ENCODE peak calls at places on chromosomes 7 and 10, in six cellular contexts. One of them, this sample, is unnamed.

GRCh38 chr10:62755662-62756653 is 48.6 kb upstream of the ADO start:
- DNase-seq in cerebellum: no peak
- DNase-seq in effector memory CD4-positive, alpha-beta T cell: no peak
- DNase-seq in SW 1271: no peak
- DNase-seq in left colon: no peak
- DNase-seq in CD8-positive, alpha-beta T cell: no peak
- DNase-seq in this sample: no peak

GRCh38 chr10:34681933-34682332 is 133.2 kb downstream of the PARD3 start:
- DNase-seq in left colon: no peak
- DNase-seq in cerebellum: no peak
- DNase-seq in CD8-positive, alpha-beta T cell: no peak
- DNase-seq in SW 1271: no peak
- DNase-seq in effector memory CD4-positive, alpha-beta T cell: no peak
- DNase-seq in this sample: no peak

GRCh38 chr10:99870051-99870730 is 87.8 kb downstream of the ABCC2 start:
- DNase-seq in CD8-positive, alpha-beta T cell: no peak
- DNase-seq in effector memory CD4-positive, alpha-beta T cell: peak; percentile 18
- DNase-seq in SW 1271: no peak
- DNase-seq in cerebellum: no peak
- DNase-seq in left colon: no peak
- DNase-seq in this sample: no peak

GRCh38 chr7:143467724-143468123 is 9.9 kb upstream of the TAS2R41 start:
- DNase-seq in left colon: no peak
- DNase-seq in effector memory CD4-positive, alpha-beta T cell: no peak
- DNase-seq in cerebellum: no peak
- DNase-seq in CD8-positive, alpha-beta T cell: no peak
- DNase-seq in SW 1271: no peak
- DNase-seq in this sample: no peak

GRCh38 chr10:33314788-33315561 is 19.5 kb downstream of the NRP1 start:
- DNase-seq in left colon: no peak
- DNase-seq in SW 1271: no peak
- DNase-seq in effector memory CD4-positive, alpha-beta T cell: no peak
- DNase-seq in cerebellum: no peak
- DNase-seq in CD8-positive, alpha-beta T cell: no peak
- DNase-seq in this sample: no peak

GRCh38 chr7:8291742-8292141 is 29.8 kb upstream of the ICA1 start:
- DNase-seq in CD8-positive, alpha-beta T cell: no peak
- DNase-seq in cerebellum: no peak
- DNase-seq in effector memory CD4-positive, alpha-beta T cell: no peak
- DNase-seq in left colon: no peak
- DNase-seq in SW 1271: no peak
- DNase-seq in this sample: no peak

GRCh38 chr7:99531354-99531765 is 20.6 kb downstream of the FAM200A start:
- DNase-seq in left colon: no peak
- DNase-seq in cerebellum: no peak
- DNase-seq in CD8-positive, alpha-beta T cell: no peak
- DNase-seq in effector memory CD4-positive, alpha-beta T cell: no peak
- DNase-seq in SW 1271: no peak
- DNase-seq in this sample: no peak

GRCh38 chr7:391961-392524 is 102.1 kb downstream of the FOXL3 start:
- DNase-seq in SW 1271: no peak
- DNase-seq in effector memory CD4-positive, alpha-beta T cell: no peak
- DNase-seq in cerebellum: no peak
- DNase-seq in left colon: no peak
- DNase-seq in CD8-positive, alpha-beta T cell: no peak
- DNase-seq in this sample: no peak

GRCh38 chr7:157423348-157423747 is 86.5 kb downstream of the DNAJB6 start:
- DNase-seq in left colon: no peak
- DNase-seq in cerebellum: no peak
- DNase-seq in SW 1271: no peak
- DNase-seq in effector memory CD4-positive, alpha-beta T cell: no peak
- DNase-seq in CD8-positive, alpha-beta T cell: no peak
- DNase-seq in this sample: no peak

GRCh38 chr7:18806177-18806576 is 310.6 kb downstream of the HDAC9 start:
- DNase-seq in effector memory CD4-positive, alpha-beta T cell: no peak
- DNase-seq in SW 1271: no peak
- DNase-seq in CD8-positive, alpha-beta T cell: no peak
- DNase-seq in cerebellum: no peak
- DNase-seq in left colon: no peak
- DNase-seq in this sample: no peak

GRCh38 chr10:100568937-100569336 is 33.2 kb downstream of the HIF1AN start:
- DNase-seq in CD8-positive, alpha-beta T cell: no peak
- DNase-seq in SW 1271: no peak
- DNase-seq in cerebellum: no peak
- DNase-seq in left colon: no peak
- DNase-seq in effector memory CD4-positive, alpha-beta T cell: no peak
- DNase-seq in this sample: no peak

GRCh38 chr7:25858562-25859411 is 293.2 kb upstream of the NFE2L3 start:
- DNase-seq in effector memory CD4-positive, alpha-beta T cell: no peak
- DNase-seq in cerebellum: no peak
- DNase-seq in CD8-positive, alpha-beta T cell: no peak
- DNase-seq in SW 1271: no peak
- DNase-seq in left colon: peak; percentile 51
- DNase-seq in this sample: no peak

GRCh38 chr7:135768990-135769389 is 20.4 kb upstream of the FAM180A start:
- DNase-seq in left colon: no peak
- DNase-seq in cerebellum: no peak
- DNase-seq in SW 1271: no peak
- DNase-seq in CD8-positive, alpha-beta T cell: no peak
- DNase-seq in effector memory CD4-positive, alpha-beta T cell: no peak
- DNase-seq in this sample: no peak

GRCh38 chr10:10499839-10500238 is 517.8 kb upstream of the CELF2 start:
- DNase-seq in left colon: no peak
- DNase-seq in CD8-positive, alpha-beta T cell: no peak
- DNase-seq in effector memory CD4-positive, alpha-beta T cell: no peak
- DNase-seq in cerebellum: no peak
- DNase-seq in SW 1271: no peak
- DNase-seq in this sample: no peak

GRCh38 chr10:88165849-88166271 is 302.4 kb downstream of the PTEN start:
- DNase-seq in left colon: no peak
- DNase-seq in cerebellum: no peak
- DNase-seq in SW 1271: no peak
- DNase-seq in effector memory CD4-positive, alpha-beta T cell: no peak
- DNase-seq in CD8-positive, alpha-beta T cell: no peak
- DNase-seq in this sample: no peak

GRCh38 chr10:89393898-89394297 is 1.5 kb downstream of the IFIT1 start:
- DNase-seq in left colon: no peak
- DNase-seq in CD8-positive, alpha-beta T cell: no peak
- DNase-seq in effector memory CD4-positive, alpha-beta T cell: no peak
- DNase-seq in SW 1271: no peak
- DNase-seq in cerebellum: no peak
- DNase-seq in this sample: no peak

GRCh38 chr10:92173996-92174395 is 116.9 kb downstream of the CPEB3 start:
- DNase-seq in effector memory CD4-positive, alpha-beta T cell: no peak
- DNase-seq in cerebellum: peak; percentile 54
- DNase-seq in SW 1271: no peak
- DNase-seq in CD8-positive, alpha-beta T cell: no peak
- DNase-seq in left colon: no peak
- DNase-seq in this sample: no peak

GRCh38 chr7:157405501-157405900 is 68.7 kb downstream of the DNAJB6 start:
- DNase-seq in SW 1271: no peak
- DNase-seq in effector memory CD4-positive, alpha-beta T cell: no peak
- DNase-seq in CD8-positive, alpha-beta T cell: no peak
- DNase-seq in left colon: no peak
- DNase-seq in cerebellum: no peak
- DNase-seq in this sample: no peak

GRCh38 chr7:68785036-68785435 is 813.2 kb upstream of the AUTS2 start:
- DNase-seq in cerebellum: no peak
- DNase-seq in left colon: no peak
- DNase-seq in SW 1271: no peak
- DNase-seq in effector memory CD4-positive, alpha-beta T cell: no peak
- DNase-seq in CD8-positive, alpha-beta T cell: no peak
- DNase-seq in this sample: no peak

GRCh38 chr10:35335718-35336083 is 608 bp upstream of the CCNY start:
- DNase-seq in left colon: no peak
- DNase-seq in cerebellum: no peak
- DNase-seq in effector memory CD4-positive, alpha-beta T cell: no peak
- DNase-seq in SW 1271: no peak
- DNase-seq in CD8-positive, alpha-beta T cell: no peak
- DNase-seq in this sample: peak; percentile 16

GRCh38 chr7:118429141-118429540 is 204.6 kb downstream of the ANKRD7 start:
- DNase-seq in cerebellum: no peak
- DNase-seq in SW 1271: no peak
- DNase-seq in left colon: no peak
- DNase-seq in CD8-positive, alpha-beta T cell: no peak
- DNase-seq in effector memory CD4-positive, alpha-beta T cell: no peak
- DNase-seq in this sample: no peak

GRCh38 chr10:58992830-58993460 is 183.5 kb upstream of the PHYHIPL start:
- DNase-seq in CD8-positive, alpha-beta T cell: no peak
- DNase-seq in left colon: no peak
- DNase-seq in effector memory CD4-positive, alpha-beta T cell: no peak
- DNase-seq in cerebellum: no peak
- DNase-seq in SW 1271: no peak
- DNase-seq in this sample: no peak

GRCh38 chr7:108989319-108989718 is 419.6 kb downstream of the DNAJB9 start:
- DNase-seq in left colon: no peak
- DNase-seq in effector memory CD4-positive, alpha-beta T cell: no peak
- DNase-seq in SW 1271: no peak
- DNase-seq in cerebellum: no peak
- DNase-seq in CD8-positive, alpha-beta T cell: no peak
- DNase-seq in this sample: no peak

GRCh38 chr10:113735913-113736312 is 15.6 kb upstream of the PLEKHS1 start:
- DNase-seq in effector memory CD4-positive, alpha-beta T cell: no peak
- DNase-seq in CD8-positive, alpha-beta T cell: no peak
- DNase-seq in SW 1271: no peak
- DNase-seq in cerebellum: no peak
- DNase-seq in left colon: no peak
- DNase-seq in this sample: peak; percentile 27

GRCh38 chr7:135253851-135254815 is 20.5 kb downstream of the STRA8 start:
- DNase-seq in effector memory CD4-positive, alpha-beta T cell: no peak
- DNase-seq in CD8-positive, alpha-beta T cell: no peak
- DNase-seq in cerebellum: peak; percentile 56
- DNase-seq in left colon: peak; percentile 60
- DNase-seq in SW 1271: no peak
- DNase-seq in this sample: peak; percentile 50

GRCh38 chr7:55128693-55129394 is 110.0 kb downstream of the EGFR start:
- DNase-seq in SW 1271: no peak
- DNase-seq in CD8-positive, alpha-beta T cell: no peak
- DNase-seq in effector memory CD4-positive, alpha-beta T cell: no peak
- DNase-seq in left colon: no peak
- DNase-seq in cerebellum: no peak
- DNase-seq in this sample: no peak

GRCh38 chr7:31875424-31875823 is 188.4 kb downstream of the PPP1R17 start:
- DNase-seq in CD8-positive, alpha-beta T cell: no peak
- DNase-seq in SW 1271: no peak
- DNase-seq in left colon: no peak
- DNase-seq in effector memory CD4-positive, alpha-beta T cell: no peak
- DNase-seq in cerebellum: no peak
- DNase-seq in this sample: no peak

GRCh38 chr7:85322252-85322651 is 135.4 kb upstream of the SEMA3D start:
- DNase-seq in CD8-positive, alpha-beta T cell: no peak
- DNase-seq in SW 1271: no peak
- DNase-seq in effector memory CD4-positive, alpha-beta T cell: no peak
- DNase-seq in left colon: no peak
- DNase-seq in cerebellum: no peak
- DNase-seq in this sample: no peak

GRCh38 chr7:13476881-13477444 is 512.5 kb downstream of the ETV1 start:
- DNase-seq in CD8-positive, alpha-beta T cell: no peak
- DNase-seq in SW 1271: no peak
- DNase-seq in effector memory CD4-positive, alpha-beta T cell: no peak
- DNase-seq in cerebellum: no peak
- DNase-seq in left colon: no peak
- DNase-seq in this sample: no peak

GRCh38 chr10:47268696-47269095 is 31.3 kb upstream of the GDF10 start:
- DNase-seq in effector memory CD4-positive, alpha-beta T cell: no peak
- DNase-seq in cerebellum: no peak
- DNase-seq in CD8-positive, alpha-beta T cell: no peak
- DNase-seq in left colon: no peak
- DNase-seq in SW 1271: no peak
- DNase-seq in this sample: no peak

GRCh38 chr10:102492983-102493382 is 9.5 kb downstream of the ACTR1A start:
- DNase-seq in cerebellum: no peak
- DNase-seq in SW 1271: no peak
- DNase-seq in effector memory CD4-positive, alpha-beta T cell: no peak
- DNase-seq in left colon: peak; percentile 68
- DNase-seq in CD8-positive, alpha-beta T cell: no peak
- DNase-seq in this sample: no peak

GRCh38 chr7:45211066-45211465 is 53.5 kb downstream of the RAMP3 start:
- DNase-seq in cerebellum: no peak
- DNase-seq in SW 1271: no peak
- DNase-seq in CD8-positive, alpha-beta T cell: no peak
- DNase-seq in effector memory CD4-positive, alpha-beta T cell: no peak
- DNase-seq in left colon: no peak
- DNase-seq in this sample: no peak

GRCh38 chr10:89369142-89370105 is 8.4 kb upstream of the IFIT1B start:
- DNase-seq in CD8-positive, alpha-beta T cell: no peak
- DNase-seq in effector memory CD4-positive, alpha-beta T cell: no peak
- DNase-seq in left colon: no peak
- DNase-seq in cerebellum: no peak
- DNase-seq in SW 1271: no peak
- DNase-seq in this sample: peak; percentile 7

GRCh38 chr10:7610651-7611389 is 55.9 kb downstream of the ITIH5 start:
- DNase-seq in SW 1271: no peak
- DNase-seq in CD8-positive, alpha-beta T cell: no peak
- DNase-seq in left colon: no peak
- DNase-seq in cerebellum: peak; percentile 34
- DNase-seq in effector memory CD4-positive, alpha-beta T cell: no peak
- DNase-seq in this sample: no peak

This sample was measured in Calu3.